ENCODE peak calls at places on chromosomes 16 and 17, in seven cellular contexts. T, C, P, V, K, O and H are unnamed samples.

GRCh38 chr17:12734852-12735430 is 54.4 kb upstream of the ARHGAP44 start:
- DNase-seq in P (no peak), O (no peak), C (no peak), T (no peak), K (no peak), V (no peak), H (no peak)

GRCh38 chr16:66399031-66399430 is 28.1 kb upstream of the BEAN1 start:
- DNase-seq in P (no peak), T (no peak), K (no peak), C (no peak), V (no peak), O (no peak), H (no peak)

GRCh38 chr16:19228057-19228456 is 57.5 kb upstream of the CLEC19A start:
- DNase-seq in T (no peak), P (no peak), O (no peak), V (no peak), C (peak), K (no peak), H (no peak)

GRCh38 chr17:81478119-81478518 is 34.5 kb downstream of the ACTG1 start:
- DNase-seq in K (no peak), T (no peak), C (no peak), O (no peak), P (no peak), V (no peak), H (no peak)

GRCh38 chr17:74368341-74369152 is 1.2 kb downstream of the GPR142 start:
- DNase-seq in V (peak), P (peak), T (peak), C (peak), O (peak), K (peak), H (peak)

GRCh38 chr16:10738231-10739077 is 5.2 kb upstream of the NUBP1 start:
- DNase-seq in T (peak), O (no peak), C (no peak), K (peak), P (no peak), V (no peak), H (no peak)

GRCh38 chr17:34487616-34488015 is 91.8 kb upstream of the TMEM132E start:
- DNase-seq in K (no peak), V (no peak), P (no peak), T (no peak), C (peak), O (no peak), H (peak)

GRCh38 chr17:44956076-44956475 is 8.5 kb upstream of the KIF18B start:
- DNase-seq in K (no peak), T (no peak), P (no peak), C (no peak), V (no peak), O (no peak), H (no peak)

GRCh38 chr16:53844796-53845195 is 140.8 kb downstream of the FTO start:
- DNase-seq in K (no peak), O (no peak), P (no peak), V (no peak), T (no peak), C (no peak), H (no peak)

GRCh38 chr17:38449364-38449763 is 21.1 kb downstream of the ARHGAP23 start:
- DNase-seq in O (no peak), V (peak), P (no peak), T (no peak), K (no peak), C (no peak), H (no peak)

GRCh38 chr17:49521088-49521450 is 26.0 kb downstream of the NGFR start:
- DNase-seq in K (no peak), T (no peak), O (no peak), C (no peak), P (no peak), V (no peak), H (no peak)

GRCh38 chr16:2033057-2033911 is 6.6 kb downstream of the NHERF2 start:
- DNase-seq in O (no peak), T (no peak), V (no peak), P (no peak), K (no peak), C (peak), H (no peak)

GRCh38 chr17:68089881-68090280 is 54.3 kb downstream of the KPNA2 start:
- DNase-seq in O (peak), P (no peak), C (no peak), T (no peak), V (no peak), K (peak), H (no peak)

GRCh38 chr16:59909262-59909661 is 1175.1 kb upstream of the GOT2 start:
- DNase-seq in O (no peak), T (no peak), P (no peak), C (no peak), V (no peak), K (no peak), H (no peak)